ENCODE peak calls at places on chromosomes 16 and 17, in seven cellular contexts. One of them, this sample, is unnamed.

GRCh38 chr16:24778676-24779075 is 49.2 kb downstream of the TNRC6A start:
- DNase-seq in fibroblast of pulmonary artery: no peak
- DNase-seq in epithelial cell of esophagus: no peak
- DNase-seq in ELR: no peak
- DNase-seq in left colon: no peak
- DNase-seq in fibroblast of lung: no peak
- DNase-seq in activated B cell treated with CpG ODN at 0.5 μM for 24 hours: no peak
- DNase-seq in this sample: no peak

GRCh38 chr16:89646906-89647305 is 10.6 kb downstream of the CHMP1A start:
- DNase-seq in fibroblast of pulmonary artery: no peak
- DNase-seq in epithelial cell of esophagus: peak; percentile 83
- DNase-seq in ELR: no peak
- DNase-seq in left colon: no peak
- DNase-seq in fibroblast of lung: no peak
- DNase-seq in activated B cell treated with CpG ODN at 0.5 μM for 24 hours: no peak
- DNase-seq in this sample: no peak

GRCh38 chr17:44464037-44464436 is 39.2 kb downstream of the GPATCH8 start:
- DNase-seq in fibroblast of pulmonary artery: peak; percentile 13
- DNase-seq in epithelial cell of esophagus: peak; percentile 37
- DNase-seq in ELR: peak; percentile 12
- DNase-seq in left colon: no peak
- DNase-seq in fibroblast of lung: no peak
- DNase-seq in activated B cell treated with CpG ODN at 0.5 μM for 24 hours: no peak
- DNase-seq in this sample: peak; percentile 4

GRCh38 chr17:32742686-32743538 is 134.0 kb downstream of the MYO1D start:
- DNase-seq in fibroblast of pulmonary artery: no peak
- DNase-seq in epithelial cell of esophagus: no peak
- DNase-seq in ELR: peak; percentile 53
- DNase-seq in left colon: no peak
- DNase-seq in fibroblast of lung: no peak
- DNase-seq in activated B cell treated with CpG ODN at 0.5 μM for 24 hours: no peak
- DNase-seq in this sample: no peak

GRCh38 chr17:29205047-29205446 is 24.8 kb upstream of the MYO18A start:
- DNase-seq in fibroblast of pulmonary artery: no peak
- DNase-seq in epithelial cell of esophagus: no peak
- DNase-seq in ELR: no peak
- DNase-seq in left colon: no peak
- DNase-seq in fibroblast of lung: no peak
- DNase-seq in activated B cell treated with CpG ODN at 0.5 μM for 24 hours: no peak
- DNase-seq in this sample: no peak

GRCh38 chr16:27475561-27475960 is 73.6 kb downstream of the IL21R start:
- DNase-seq in fibroblast of pulmonary artery: peak; percentile 80
- DNase-seq in epithelial cell of esophagus: peak; percentile 42
- DNase-seq in ELR: peak; percentile 97
- DNase-seq in left colon: no peak
- DNase-seq in fibroblast of lung: peak; percentile 75
- DNase-seq in activated B cell treated with CpG ODN at 0.5 μM for 24 hours: no peak
- DNase-seq in this sample: peak; percentile 79

GRCh38 chr16:83420206-83420760 is 387.5 kb upstream of the HSBP1 start:
- DNase-seq in fibroblast of pulmonary artery: peak; percentile 71
- DNase-seq in epithelial cell of esophagus: peak; percentile 52
- DNase-seq in ELR: peak; percentile 46
- DNase-seq in left colon: no peak
- DNase-seq in fibroblast of lung: peak; percentile 48
- DNase-seq in activated B cell treated with CpG ODN at 0.5 μM for 24 hours: no peak
- DNase-seq in this sample: no peak

GRCh38 chr17:17120294-17120693 is 78.0 kb downstream of the MPRIP start:
- DNase-seq in fibroblast of pulmonary artery: no peak
- DNase-seq in epithelial cell of esophagus: no peak
- DNase-seq in ELR: no peak
- DNase-seq in left colon: no peak
- DNase-seq in fibroblast of lung: no peak
- DNase-seq in activated B cell treated with CpG ODN at 0.5 μM for 24 hours: no peak
- DNase-seq in this sample: no peak

GRCh38 chr16:17358350-17358749 is 112.4 kb downstream of the XYLT1 start:
- DNase-seq in fibroblast of pulmonary artery: no peak
- DNase-seq in epithelial cell of esophagus: no peak
- DNase-seq in ELR: no peak
- DNase-seq in left colon: peak; percentile 24
- DNase-seq in fibroblast of lung: no peak
- DNase-seq in activated B cell treated with CpG ODN at 0.5 μM for 24 hours: no peak
- DNase-seq in this sample: no peak

GRCh38 chr16:89078172-89078571 is 15.5 kb upstream of the ACSF3 start:
- DNase-seq in fibroblast of pulmonary artery: no peak
- DNase-seq in epithelial cell of esophagus: no peak
- DNase-seq in ELR: no peak
- DNase-seq in left colon: no peak
- DNase-seq in fibroblast of lung: no peak
- DNase-seq in activated B cell treated with CpG ODN at 0.5 μM for 24 hours: no peak
- DNase-seq in this sample: no peak

GRCh38 chr17:74981979-74982662 is 5.3 kb upstream of the CDR2L start:
- DNase-seq in fibroblast of pulmonary artery: peak; percentile 48
- DNase-seq in epithelial cell of esophagus: peak; percentile 38
- DNase-seq in ELR: peak; percentile 73
- DNase-seq in left colon: peak; percentile 59
- DNase-seq in fibroblast of lung: peak; percentile 42
- DNase-seq in activated B cell treated with CpG ODN at 0.5 μM for 24 hours: peak; percentile 64
- DNase-seq in this sample: no peak

GRCh38 chr17:42895185-42895555 is 5.4 kb upstream of the G6PC1 start:
- DNase-seq in fibroblast of pulmonary artery: peak; percentile 88
- DNase-seq in epithelial cell of esophagus: peak; percentile 88
- DNase-seq in ELR: peak; percentile 92
- DNase-seq in left colon: peak; percentile 50
- DNase-seq in fibroblast of lung: peak; percentile 92
- DNase-seq in activated B cell treated with CpG ODN at 0.5 μM for 24 hours: no peak
- DNase-seq in this sample: peak; percentile 55

GRCh38 chr16:58465817-58466216 is 34.1 kb upstream of the NDRG4 start:
- DNase-seq in fibroblast of pulmonary artery: no peak
- DNase-seq in epithelial cell of esophagus: no peak
- DNase-seq in ELR: no peak
- DNase-seq in left colon: no peak
- DNase-seq in fibroblast of lung: no peak
- DNase-seq in activated B cell treated with CpG ODN at 0.5 μM for 24 hours: no peak
- DNase-seq in this sample: no peak

GRCh38 chr17:28370035-28370743 is at the start of gene VTN:
- DNase-seq in fibroblast of pulmonary artery: peak; percentile 70
- DNase-seq in epithelial cell of esophagus: no peak
- DNase-seq in ELR: peak; percentile 43
- DNase-seq in left colon: no peak
- DNase-seq in fibroblast of lung: peak; percentile 25
- DNase-seq in activated B cell treated with CpG ODN at 0.5 μM for 24 hours: no peak
- DNase-seq in this sample: no peak

GRCh38 chr16:74480150-74481029 is 59.1 kb upstream of the CLEC18B start:
- DNase-seq in fibroblast of pulmonary artery: peak; percentile 31
- DNase-seq in epithelial cell of esophagus: peak; percentile 83
- DNase-seq in ELR: peak; percentile 83
- DNase-seq in left colon: peak; percentile 91
- DNase-seq in fibroblast of lung: peak; percentile 34
- DNase-seq in activated B cell treated with CpG ODN at 0.5 μM for 24 hours: no peak
- DNase-seq in this sample: peak; percentile 28

GRCh38 chr17:81695801-81696200 is 7.4 kb upstream of the MRPL12 start:
- DNase-seq in fibroblast of pulmonary artery: no peak
- DNase-seq in epithelial cell of esophagus: no peak
- DNase-seq in ELR: no peak
- DNase-seq in left colon: no peak
- DNase-seq in fibroblast of lung: no peak
- DNase-seq in activated B cell treated with CpG ODN at 0.5 μM for 24 hours: no peak
- DNase-seq in this sample: no peak

GRCh38 chr17:61396586-61397085 is 3.0 kb upstream of the TBX2 start:
- DNase-seq in fibroblast of pulmonary artery: no peak
- DNase-seq in epithelial cell of esophagus: no peak
- DNase-seq in ELR: no peak
- DNase-seq in left colon: no peak
- DNase-seq in fibroblast of lung: peak; percentile 61
- DNase-seq in activated B cell treated with CpG ODN at 0.5 μM for 24 hours: no peak
- DNase-seq in this sample: no peak

GRCh38 chr16:80828495-80828894 is 24.1 kb upstream of the CDYL2 start:
- DNase-seq in fibroblast of pulmonary artery: no peak
- DNase-seq in epithelial cell of esophagus: no peak
- DNase-seq in ELR: no peak
- DNase-seq in left colon: no peak
- DNase-seq in fibroblast of lung: no peak
- DNase-seq in activated B cell treated with CpG ODN at 0.5 μM for 24 hours: no peak
- DNase-seq in this sample: no peak

GRCh38 chr16:67013823-67014640 is 14.9 kb upstream of the CBFB start:
- DNase-seq in fibroblast of pulmonary artery: peak; percentile 79
- DNase-seq in epithelial cell of esophagus: peak; percentile 34
- DNase-seq in ELR: peak; percentile 73
- DNase-seq in left colon: peak; percentile 37
- DNase-seq in fibroblast of lung: peak; percentile 46
- DNase-seq in activated B cell treated with CpG ODN at 0.5 μM for 24 hours: peak; percentile 64
- DNase-seq in this sample: no peak

GRCh38 chr17:64171041-64171440 is 41.1 kb upstream of the ERN1 start:
- DNase-seq in fibroblast of pulmonary artery: peak; percentile 91
- DNase-seq in epithelial cell of esophagus: peak; percentile 86
- DNase-seq in ELR: peak; percentile 70
- DNase-seq in left colon: no peak
- DNase-seq in fibroblast of lung: no peak
- DNase-seq in activated B cell treated with CpG ODN at 0.5 μM for 24 hours: no peak
- DNase-seq in this sample: no peak

GRCh38 chr16:85461814-85462404 is 151.2 kb upstream of the GSE1 start:
- DNase-seq in fibroblast of pulmonary artery: peak; percentile 44
- DNase-seq in epithelial cell of esophagus: no peak
- DNase-seq in ELR: peak; percentile 22
- DNase-seq in left colon: no peak
- DNase-seq in fibroblast of lung: peak; percentile 45
- DNase-seq in activated B cell treated with CpG ODN at 0.5 μM for 24 hours: no peak
- DNase-seq in this sample: no peak

GRCh38 chr16:19210968-19211367 is 42.9 kb downstream of the SYT17 start:
- DNase-seq in fibroblast of pulmonary artery: no peak
- DNase-seq in epithelial cell of esophagus: no peak
- DNase-seq in ELR: no peak
- DNase-seq in left colon: no peak
- DNase-seq in fibroblast of lung: no peak
- DNase-seq in activated B cell treated with CpG ODN at 0.5 μM for 24 hours: peak; percentile 47
- DNase-seq in this sample: no peak

GRCh38 chr16:27237229-27238015 is 31.1 kb downstream of the NSMCE1 start:
- DNase-seq in fibroblast of pulmonary artery: no peak
- DNase-seq in epithelial cell of esophagus: no peak
- DNase-seq in ELR: no peak
- DNase-seq in left colon: peak; percentile 31
- DNase-seq in fibroblast of lung: peak; percentile 14
- DNase-seq in activated B cell treated with CpG ODN at 0.5 μM for 24 hours: peak; percentile 58
- DNase-seq in this sample: no peak

GRCh38 chr16:4362476-4363250 is 9.0 kb upstream of the VASN start:
- DNase-seq in fibroblast of pulmonary artery: no peak
- DNase-seq in epithelial cell of esophagus: no peak
- DNase-seq in ELR: no peak
- DNase-seq in left colon: no peak
- DNase-seq in fibroblast of lung: no peak
- DNase-seq in activated B cell treated with CpG ODN at 0.5 μM for 24 hours: no peak
- DNase-seq in this sample: no peak

GRCh38 chr16:82653550-82654511 is 27.1 kb downstream of the CDH13 start:
- DNase-seq in fibroblast of pulmonary artery: peak; percentile 91
- DNase-seq in epithelial cell of esophagus: peak; percentile 87
- DNase-seq in ELR: peak; percentile 98
- DNase-seq in left colon: no peak
- DNase-seq in fibroblast of lung: peak; percentile 86
- DNase-seq in activated B cell treated with CpG ODN at 0.5 μM for 24 hours: no peak
- DNase-seq in this sample: peak; percentile 85

GRCh38 chr17:72510454-72511016 is 389.7 kb downstream of the SOX9 start:
- DNase-seq in fibroblast of pulmonary artery: no peak
- DNase-seq in epithelial cell of esophagus: no peak
- DNase-seq in ELR: no peak
- DNase-seq in left colon: no peak
- DNase-seq in fibroblast of lung: peak; percentile 46
- DNase-seq in activated B cell treated with CpG ODN at 0.5 μM for 24 hours: no peak
- DNase-seq in this sample: no peak

GRCh38 chr16:3510410-3510809 is 9.6 kb downstream of the CLUAP1 start:
- DNase-seq in fibroblast of pulmonary artery: no peak
- DNase-seq in epithelial cell of esophagus: no peak
- DNase-seq in ELR: no peak
- DNase-seq in left colon: no peak
- DNase-seq in fibroblast of lung: no peak
- DNase-seq in activated B cell treated with CpG ODN at 0.5 μM for 24 hours: no peak
- DNase-seq in this sample: no peak

GRCh38 chr17:65099941-65100315 is 37.2 kb upstream of the RGS9 start:
- DNase-seq in fibroblast of pulmonary artery: peak; percentile 30
- DNase-seq in epithelial cell of esophagus: peak; percentile 73
- DNase-seq in ELR: peak; percentile 86
- DNase-seq in left colon: peak; percentile 60
- DNase-seq in fibroblast of lung: peak; percentile 29
- DNase-seq in activated B cell treated with CpG ODN at 0.5 μM for 24 hours: peak; percentile 71
- DNase-seq in this sample: no peak

GRCh38 chr16:6645758-6646423 is 686.8 kb upstream of the RBFOX1 start:
- DNase-seq in fibroblast of pulmonary artery: no peak
- DNase-seq in epithelial cell of esophagus: no peak
- DNase-seq in ELR: no peak
- DNase-seq in left colon: no peak
- DNase-seq in fibroblast of lung: no peak
- DNase-seq in activated B cell treated with CpG ODN at 0.5 μM for 24 hours: no peak
- DNase-seq in this sample: no peak

GRCh38 chr17:8016632-8017424 is 14.4 kb downstream of the GUCY2D start:
- DNase-seq in fibroblast of pulmonary artery: peak; percentile 56
- DNase-seq in epithelial cell of esophagus: peak; percentile 70
- DNase-seq in ELR: peak; percentile 45
- DNase-seq in left colon: no peak
- DNase-seq in fibroblast of lung: peak; percentile 28
- DNase-seq in activated B cell treated with CpG ODN at 0.5 μM for 24 hours: no peak
- DNase-seq in this sample: no peak